ENCODE peak calls at places on chromosomes 16 and 17, in eight cellular contexts. One of them, this sample, is unnamed.

GRCh38 chr16:51393381-51394005 is 242.4 kb upstream of the SALL1 start:
- DNase-seq in omental fat pad: no peak
- DNase-seq in T1000: no peak
- DNase-seq in frontal cortex: no peak
- DNase-seq in RPMI8226: no peak
- DNase-seq in left kidney: no peak
- DNase-seq in lower leg skin: no peak
- DNase-seq in T-helper 9 cell: no peak
- DNase-seq in this sample: no peak

GRCh38 chr16:67449739-67450138 is 18.8 kb downstream of the HSD11B2 start:
- DNase-seq in omental fat pad: no peak
- DNase-seq in left kidney: no peak
- DNase-seq in T1000: no peak
- DNase-seq in RPMI8226: no peak
- DNase-seq in frontal cortex: no peak
- DNase-seq in lower leg skin: no peak
- DNase-seq in T-helper 9 cell: no peak
- DNase-seq in this sample: no peak

GRCh38 chr17:63927464-63928171 is 4.5 kb downstream of the CD79B start:
- DNase-seq in omental fat pad: no peak
- DNase-seq in T-helper 9 cell: no peak
- DNase-seq in left kidney: peak
- DNase-seq in lower leg skin: no peak
- DNase-seq in RPMI8226: no peak
- DNase-seq in T1000: no peak
- DNase-seq in frontal cortex: no peak
- DNase-seq in this sample: no peak

GRCh38 chr17:48127371-48128051 is 19.9 kb downstream of the SNX11 start:
- DNase-seq in left kidney: no peak
- DNase-seq in lower leg skin: no peak
- DNase-seq in T1000: no peak
- DNase-seq in frontal cortex: no peak
- DNase-seq in T-helper 9 cell: no peak
- DNase-seq in RPMI8226: no peak
- DNase-seq in omental fat pad: no peak
- DNase-seq in this sample: no peak

GRCh38 chr17:35748323-35748960 is 4.6 kb downstream of the GAS2L2 start:
- DNase-seq in T-helper 9 cell: no peak
- DNase-seq in frontal cortex: no peak
- DNase-seq in RPMI8226: peak
- DNase-seq in lower leg skin: no peak
- DNase-seq in omental fat pad: no peak
- DNase-seq in left kidney: no peak
- DNase-seq in T1000: no peak
- DNase-seq in this sample: no peak

GRCh38 chr17:69757794-69758430 is 317.1 kb upstream of the KCNJ16 start:
- DNase-seq in RPMI8226: no peak
- DNase-seq in frontal cortex: no peak
- DNase-seq in T1000: no peak
- DNase-seq in lower leg skin: peak
- DNase-seq in left kidney: no peak
- DNase-seq in omental fat pad: no peak
- DNase-seq in T-helper 9 cell: no peak
- DNase-seq in this sample: no peak

GRCh38 chr17:30291571-30292489 is at the start of gene BLMH:
- DNase-seq in T1000: peak
- DNase-seq in omental fat pad: peak
- DNase-seq in frontal cortex: peak
- DNase-seq in RPMI8226: peak
- DNase-seq in lower leg skin: peak
- DNase-seq in T-helper 9 cell: peak
- DNase-seq in left kidney: peak
- DNase-seq in this sample: peak

GRCh38 chr16:1310832-1311200 is 1.4 kb downstream of the UBE2I start:
- DNase-seq in frontal cortex: no peak
- DNase-seq in left kidney: peak
- DNase-seq in omental fat pad: no peak
- DNase-seq in lower leg skin: no peak
- DNase-seq in T-helper 9 cell: no peak
- DNase-seq in T1000: no peak
- DNase-seq in RPMI8226: peak
- DNase-seq in this sample: no peak

GRCh38 chr16:9499921-9500593 is 408.6 kb downstream of the HAPSTR1 start:
- DNase-seq in RPMI8226: no peak
- DNase-seq in T1000: no peak
- DNase-seq in T-helper 9 cell: no peak
- DNase-seq in lower leg skin: no peak
- DNase-seq in omental fat pad: no peak
- DNase-seq in left kidney: peak
- DNase-seq in frontal cortex: no peak
- DNase-seq in this sample: no peak

GRCh38 chr17:4631836-4632582 is 9.5 kb downstream of the ALOX15 start:
- DNase-seq in lower leg skin: no peak
- DNase-seq in omental fat pad: no peak
- DNase-seq in left kidney: no peak
- DNase-seq in frontal cortex: no peak
- DNase-seq in RPMI8226: no peak
- DNase-seq in T1000: no peak
- DNase-seq in T-helper 9 cell: no peak
- DNase-seq in this sample: no peak

GRCh38 chr17:20174588-20175265 is 165.6 kb downstream of the SPECC1 start:
- DNase-seq in omental fat pad: no peak
- DNase-seq in RPMI8226: no peak
- DNase-seq in frontal cortex: no peak
- DNase-seq in T1000: peak
- DNase-seq in left kidney: no peak
- DNase-seq in T-helper 9 cell: no peak
- DNase-seq in lower leg skin: no peak
- DNase-seq in this sample: no peak

GRCh38 chr17:81129289-81129688 is 36.0 kb upstream of the PVALEF start:
- DNase-seq in T1000: no peak
- DNase-seq in T-helper 9 cell: no peak
- DNase-seq in omental fat pad: no peak
- DNase-seq in left kidney: no peak
- DNase-seq in RPMI8226: no peak
- DNase-seq in frontal cortex: no peak
- DNase-seq in lower leg skin: no peak
- DNase-seq in this sample: no peak

GRCh38 chr16:69870761-69871160 is 80.4 kb upstream of the CLEC18A start:
- DNase-seq in omental fat pad: no peak
- DNase-seq in T1000: no peak
- DNase-seq in frontal cortex: no peak
- DNase-seq in lower leg skin: no peak
- DNase-seq in RPMI8226: no peak
- DNase-seq in T-helper 9 cell: no peak
- DNase-seq in left kidney: no peak
- DNase-seq in this sample: no peak

GRCh38 chr16:22635345-22635744 is 124.7 kb downstream of the NPIPB5 start:
- DNase-seq in frontal cortex: no peak
- DNase-seq in omental fat pad: no peak
- DNase-seq in T1000: no peak
- DNase-seq in left kidney: no peak
- DNase-seq in RPMI8226: no peak
- DNase-seq in lower leg skin: no peak
- DNase-seq in T-helper 9 cell: no peak
- DNase-seq in this sample: no peak

GRCh38 chr16:69039333-69039941 is 66.0 kb upstream of the HAS3 start:
- DNase-seq in frontal cortex: no peak
- DNase-seq in T-helper 9 cell: no peak
- DNase-seq in omental fat pad: no peak
- DNase-seq in RPMI8226: no peak
- DNase-seq in left kidney: no peak
- DNase-seq in lower leg skin: no peak
- DNase-seq in T1000: no peak
- DNase-seq in this sample: no peak

GRCh38 chr17:64641499-64641898 is 20.6 kb downstream of the SMURF2 start:
- DNase-seq in left kidney: peak
- DNase-seq in T1000: peak
- DNase-seq in lower leg skin: no peak
- DNase-seq in T-helper 9 cell: no peak
- DNase-seq in frontal cortex: no peak
- DNase-seq in omental fat pad: no peak
- DNase-seq in RPMI8226: no peak
- DNase-seq in this sample: no peak

GRCh38 chr17:58208344-58208743 is 10.7 kb downstream of the MKS1 start:
- DNase-seq in frontal cortex: no peak
- DNase-seq in lower leg skin: no peak
- DNase-seq in RPMI8226: no peak
- DNase-seq in T-helper 9 cell: no peak
- DNase-seq in T1000: no peak
- DNase-seq in left kidney: no peak
- DNase-seq in omental fat pad: no peak
- DNase-seq in this sample: no peak

GRCh38 chr17:81961087-81961514 is at the start of gene NOTUM:
- DNase-seq in left kidney: peak
- DNase-seq in RPMI8226: peak
- DNase-seq in omental fat pad: no peak
- DNase-seq in T-helper 9 cell: no peak
- DNase-seq in frontal cortex: peak
- DNase-seq in T1000: peak
- DNase-seq in lower leg skin: no peak
- DNase-seq in this sample: no peak

This sample was measured in T-helper 1 cell.